ENCODE peak calls at places on chromosomes 4 and X, in ten cellular contexts. X is mesendoderm, J is suprapubic skin, Q is cardiac muscle cell, W is fibroblast of lung, P is mammary epithelial cell, H is body of pancreas, M is upper lobe of right lung, R is esophagus squamous epithelium, N is ovary. S is an unnamed sample.
A peak's percentile ranks its signal among the peaks of the same experiment; 100 is the strongest.

GRCh38 chrX:20267924-20268701 is 1.4 kb upstream of the RPS6KA3 start:
- DNase-seq in X (peak; percentile 51), J (peak; percentile 79), Q (peak; percentile 63), W (peak; percentile 43), P (no peak), H (peak; percentile 60), M (peak; percentile 74), R (peak; percentile 1), N (peak; percentile 62), S (no peak)

GRCh38 chr4:87304659-87305277 is 17.9 kb downstream of the HSD17B13 start:
- DNase-seq in X (no peak), J (no peak), Q (peak; percentile 32), W (peak; percentile 9), P (peak; percentile 12), H (no peak), M (no peak), R (no peak), N (no peak), S (no peak)

GRCh38 chrX:14832591-14832990 is 40.3 kb downstream of the FANCB start:
- DNase-seq in X (no peak), J (no peak), Q (no peak), W (peak; percentile 20), P (no peak), H (no peak), M (no peak), R (no peak), N (no peak), S (no peak)

GRCh38 chr4:95086532-95086931 is 328.8 kb downstream of the BMPR1B start:
- DNase-seq in X (no peak), J (no peak), Q (no peak), W (no peak), P (peak; percentile 84), H (no peak), M (no peak), R (no peak), N (no peak), S (no peak)

GRCh38 chr4:87038837-87039715 is 104.3 kb downstream of the AFF1 start:
- DNase-seq in X (peak; percentile 92), J (peak; percentile 79), Q (peak; percentile 78), W (peak; percentile 83), P (peak; percentile 89), H (peak; percentile 80), M (no peak), R (no peak), N (peak; percentile 61), S (no peak)

GRCh38 chrX:21153503-21153902 is 220.7 kb upstream of the CNKSR2 start:
- DNase-seq in X (peak; percentile 19), J (no peak), Q (peak; percentile 42), W (peak; percentile 13), P (no peak), H (no peak), M (no peak), R (no peak), N (peak; percentile 21), S (no peak)

GRCh38 chr4:66829310-66829709 is 716.0 kb downstream of the CENPC start:
- DNase-seq in X (no peak), J (no peak), Q (no peak), W (no peak), P (no peak), H (no peak), M (no peak), R (no peak), N (no peak), S (no peak)

GRCh38 chrX:12921886-12922599 is 15.6 kb downstream of the TLR8 start:
- DNase-seq in X (no peak), J (no peak), Q (no peak), W (peak; percentile 11), P (no peak), H (no peak), M (no peak), R (no peak), N (no peak), S (no peak)

GRCh38 chrX:22015144-22015750 is 16.9 kb upstream of the PHEX start:
- DNase-seq in X (no peak), J (no peak), Q (no peak), W (no peak), P (no peak), H (no peak), M (no peak), R (no peak), N (no peak), S (no peak)

GRCh38 chrX:110316351-110317078 is 1.4 kb downstream of the AMMECR1 start:
- DNase-seq in X (peak; percentile 1), J (no peak), Q (peak; percentile 22), W (no peak), P (no peak), H (no peak), M (no peak), R (no peak), N (no peak), S (no peak)
- H3K4me3 ChIP-seq in X (peak overlapping the region; percentile 70), J (peak overlapping the region; percentile 76), Q (peak overlapping the region; percentile 81), W (peak overlapping the region; percentile 73), P (peak overlapping the region; percentile 78), H (peak overlapping the region; percentile 60), M (peak overlapping the region; percentile 64), R (peak overlapping the region; percentile 74), N (peak overlapping the region; percentile 84), S (peak overlapping the region; percentile 91)

GRCh38 chr4:183905593-183906485 is 732 bp downstream of the STOX2 start:
- DNase-seq in X (peak; percentile 89), J (no peak), Q (peak; percentile 46), W (peak; percentile 47), P (peak; percentile 43), H (peak; percentile 50), M (peak; percentile 67), R (no peak), N (peak; percentile 50), S (peak; percentile 86)
- H3K27me3 ChIP-seq in X (no peaks in the 10 kb centered on the region), J (peaks cover 4% of the 10 kb centered on the region), Q (no peaks in the 10 kb centered on the region), W (peaks cover 17% of the 10 kb centered on the region), P (peaks cover 21% of the 10 kb centered on the region), H (no peaks in the 10 kb centered on the region), M (no peaks in the 10 kb centered on the region), R (no peaks in the 10 kb centered on the region), N (no peaks in the 10 kb centered on the region), S (peaks cover 6% of the 10 kb centered on the region)

GRCh38 chr4:27055226-27055760 is 194.7 kb downstream of the STIM2 start:
- DNase-seq in X (no peak), J (no peak), Q (no peak), W (no peak), P (no peak), H (no peak), M (no peak), R (no peak), N (no peak), S (no peak)
- H3K27ac ChIP-seq in X (no peak overlapping the region), J (no peak overlapping the region), Q (no peak overlapping the region), W (no peak overlapping the region), P (no peak overlapping the region), H (no peak overlapping the region), M (no peak overlapping the region), R (no peak overlapping the region), N (no peak overlapping the region), S (no peak overlapping the region)

GRCh38 chr4:147056951-147057630 is 111.4 kb upstream of the TTC29 start:
- DNase-seq in X (no peak), J (no peak), Q (peak; percentile 46), W (peak; percentile 57), P (no peak), H (no peak), M (no peak), R (no peak), N (no peak), S (no peak)
- H3K4me3 ChIP-seq in X (no peak overlapping the region), J (peak overlapping the region; percentile 33), Q (no peak overlapping the region), W (peak overlapping the region; percentile 41), P (peak overlapping the region; percentile 51), H (no peak overlapping the region), M (peak overlapping the region; percentile 46), R (peak overlapping the region; percentile 41), N (peak overlapping the region; percentile 32), S (no peak overlapping the region)

DNA sequence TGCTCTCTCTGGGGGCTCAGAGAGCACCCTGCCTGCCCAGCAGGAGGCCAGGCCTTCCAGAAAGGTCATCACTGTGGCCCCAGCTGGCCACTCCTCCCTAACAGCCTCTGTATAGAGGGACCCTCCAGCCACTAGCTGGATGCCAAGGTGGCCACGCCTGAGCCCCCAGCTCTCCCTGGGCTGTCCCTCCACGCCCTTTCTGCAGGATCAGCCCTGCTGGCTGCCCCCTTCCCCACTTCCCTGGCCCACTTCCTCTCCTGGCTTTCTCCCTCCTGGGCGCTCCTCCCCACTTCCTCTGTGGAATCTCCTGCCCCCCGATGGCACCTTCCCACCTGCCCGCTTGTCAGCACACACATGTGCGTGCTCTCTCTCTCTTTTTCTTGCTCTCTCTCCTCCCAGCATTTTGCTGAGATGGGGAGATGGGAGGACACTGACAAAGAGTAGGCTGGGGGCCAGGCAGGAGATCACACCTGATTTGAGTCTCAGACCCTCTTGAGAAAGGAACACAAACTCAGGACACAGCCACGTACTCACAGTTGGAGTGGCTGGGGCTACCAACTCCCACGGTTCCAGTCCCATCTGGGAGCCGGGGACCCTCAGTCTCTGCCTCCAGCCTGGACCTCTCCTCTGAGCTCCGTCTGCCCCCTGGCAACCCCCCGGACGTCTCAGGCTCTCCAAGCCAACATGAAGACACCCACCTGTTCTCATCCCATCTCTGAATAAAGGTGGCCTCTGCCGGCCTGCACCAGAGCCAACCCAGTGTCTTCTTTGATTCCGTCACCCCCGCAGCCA is 62.1 kb upstream of the AFAP1 start:
- DNase-seq in X (no peak), J (no peak), Q (no peak), W (no peak), P (no peak), H (no peak), M (no peak), R (no peak), N (no peak), S (no peak)
- H3K27me3 ChIP-seq in X (no peaks in the 10 kb centered on the region), J (no peaks in the 10 kb centered on the region), Q (no peaks in the 10 kb centered on the region), W (no peaks in the 10 kb centered on the region), P (no peaks in the 10 kb centered on the region), H (no peaks in the 10 kb centered on the region), M (no peaks in the 10 kb centered on the region), R (no peaks in the 10 kb centered on the region), N (no peaks in the 10 kb centered on the region), S (no peaks in the 10 kb centered on the region)

DNA sequence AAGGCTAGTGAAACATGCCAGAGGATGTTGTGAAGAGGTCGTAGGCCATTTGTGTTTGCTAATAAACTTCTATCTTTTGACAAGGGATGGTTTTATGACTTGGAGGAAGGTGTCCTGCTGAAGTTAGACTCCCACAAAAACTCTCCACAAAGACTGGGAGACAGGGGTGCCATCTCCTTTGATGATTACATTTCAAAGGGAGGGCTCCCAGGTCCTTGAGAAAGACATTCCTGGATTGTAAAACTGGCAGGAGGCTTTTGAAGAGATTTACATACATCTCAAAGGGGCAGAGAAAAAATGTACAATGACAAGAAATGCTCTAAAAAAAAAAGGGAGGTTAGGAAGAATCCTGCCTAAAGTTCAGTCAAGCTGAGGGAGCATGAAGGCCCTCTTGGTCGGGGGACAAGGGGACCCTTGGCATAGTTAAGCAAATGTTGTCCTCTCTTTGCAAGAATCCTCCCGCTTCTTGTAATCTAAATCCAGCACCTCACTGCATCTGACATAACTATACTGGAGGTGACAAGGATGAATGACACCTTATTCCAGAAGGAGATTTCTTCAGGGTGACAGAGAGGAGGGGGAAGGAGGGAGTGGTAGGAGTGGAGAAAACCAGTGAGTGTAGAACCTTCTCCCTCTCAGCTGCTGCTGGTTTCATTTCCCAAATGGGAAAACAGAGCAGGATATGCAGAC is 41.0 kb upstream of the MGST2 start:
- DNase-seq in X (no peak), J (no peak), Q (no peak), W (no peak), P (no peak), H (no peak), M (no peak), R (no peak), N (no peak), S (no peak)
- H3K27ac ChIP-seq in X (no peak overlapping the region), J (no peak overlapping the region), Q (no peak overlapping the region), W (no peak overlapping the region), P (no peak overlapping the region), H (no peak overlapping the region), M (no peak overlapping the region), R (no peak overlapping the region), N (no peak overlapping the region), S (no peak overlapping the region)

GRCh38 chrX:120775959-120776358 is 99.7 kb downstream of the CT47B1 start:
- DNase-seq in X (no peak), J (no peak), Q (no peak), W (no peak), P (no peak), H (no peak), M (no peak), R (no peak), N (no peak), S (no peak)
- H3K4me3 ChIP-seq in X (no peak overlapping the region), J (no peak overlapping the region), Q (no peak overlapping the region), W (no peak overlapping the region), P (no peak overlapping the region), H (no peak overlapping the region), M (no peak overlapping the region), R (no peak overlapping the region), N (no peak overlapping the region), S (no peak overlapping the region)

S was measured in iPS DF 6.9.